ENCODE peak calls at places on chromosome 14, in six cellular contexts. P is body of pancreas, Z is hepatocyte, Y is WTC11, S is fibroblast of pulmonary artery, R is AG04450. K is an unnamed sample.

GRCh38 chr14:35304812-35305462 is 12.8 kb downstream of the PSMA6 start:
- DNase-seq in P (no peak), Z (no peak), Y (no peak), S (no peak), R (no peak), K (no peak)

GRCh38 chr14:91245029-91245428 is 525 bp upstream of the GPR68 start:
- DNase-seq in P (peak), Z (no peak), Y (no peak), S (no peak), R (no peak), K (no peak)

GRCh38 chr14:91750634-91751198 is 18.8 kb upstream of the CATSPERB start:
- DNase-seq in P (no peak), Z (no peak), Y (no peak), S (no peak), R (no peak), K (no peak)

GRCh38 chr14:91918159-91918883 is 29.2 kb downstream of the FBLN5 start:
- DNase-seq in P (peak), Z (no peak), Y (no peak), S (peak), R (no peak), K (no peak)

GRCh38 chr14:96762650-96763049 is 34.5 kb upstream of the VRK1 start:
- DNase-seq in P (peak), Z (peak), Y (no peak), S (peak), R (no peak), K (peak)

GRCh38 chr14:34496679-34497513 is 34.9 kb upstream of the SPTSSA start:
- DNase-seq in P (peak), Z (peak), Y (peak), S (peak), R (peak), K (peak)

GRCh38 chr14:76421662-76422061 is 45.7 kb downstream of the ESRRB start:
- DNase-seq in P (no peak), Z (no peak), Y (peak), S (no peak), R (no peak), K (no peak)

GRCh38 chr14:30874120-30874998 is at the start of gene COCH:
- DNase-seq in P (peak), Z (peak), Y (peak), S (no peak), R (no peak), K (peak)

GRCh38 chr14:51996148-51996746 is 6.9 kb downstream of the RTRAF start:
- DNase-seq in P (peak), Z (peak), Y (no peak), S (peak), R (no peak), K (no peak)

GRCh38 chr14:71230897-71231296 is 323.6 kb downstream of the PCNX1 start:
- DNase-seq in P (no peak), Z (no peak), Y (peak), S (no peak), R (no peak), K (no peak)

GRCh38 chr14:89543420-89543790 is 126.4 kb upstream of the FOXN3 start:
- DNase-seq in P (peak), Z (no peak), Y (no peak), S (no peak), R (no peak), K (no peak)

GRCh38 chr14:80584638-80585505 is 356.7 kb downstream of the CEP128 start:
- DNase-seq in P (no peak), Z (peak), Y (no peak), S (no peak), R (peak), K (no peak)

GRCh38 chr14:74608959-74609611 is 3.0 kb downstream of the LTBP2 start:
- DNase-seq in P (peak), Z (peak), Y (peak), S (peak), R (peak), K (peak)

GRCh38 chr14:77177623-77178185 is 3.9 kb upstream of the TMEM63C start:
- DNase-seq in P (no peak), Z (no peak), Y (no peak), S (no peak), R (no peak), K (no peak)

GRCh38 chr14:86481105-86481504 is 951.2 kb downstream of the FLRT2 start:
- DNase-seq in P (peak), Z (peak), Y (no peak), S (peak), R (no peak), K (no peak)

GRCh38 chr14:76810953-76811400 is 1.7 kb downstream of the ANGEL1 start:
- DNase-seq in P (peak), Z (peak), Y (no peak), S (peak), R (no peak), K (no peak)

GRCh38 chr14:71290960-71291466 is 383.8 kb downstream of the PCNX1 start:
- DNase-seq in P (peak), Z (peak), Y (no peak), S (peak), R (peak), K (no peak)

GRCh38 chr14:94079891-94080605 is 954 bp downstream of the DDX24 start:
- DNase-seq in P (no peak), Z (no peak), Y (no peak), S (peak), R (no peak), K (no peak)

GRCh38 chr14:32984531-32984930 is 45.9 kb downstream of the NPAS3 start:
- DNase-seq in P (no peak), Z (no peak), Y (no peak), S (no peak), R (no peak), K (no peak)

GRCh38 chr14:69464379-69464778 is 20.1 kb upstream of the PLEKHD1 start:
- DNase-seq in P (no peak), Z (no peak), Y (no peak), S (peak), R (no peak), K (no peak)

GRCh38 chr14:64246688-64247087 is 47.5 kb downstream of the ESR2 start:
- DNase-seq in P (no peak), Z (no peak), Y (no peak), S (no peak), R (no peak), K (no peak)

GRCh38 chr14:51534623-51535022 is 117.1 kb upstream of the FRMD6 start:
- DNase-seq in P (peak), Z (peak), Y (no peak), S (peak), R (no peak), K (no peak)

GRCh38 chr14:85702191-85702590 is 172.2 kb downstream of the FLRT2 start:
- DNase-seq in P (no peak), Z (no peak), Y (no peak), S (no peak), R (no peak), K (no peak)

GRCh38 chr14:68779761-68780323 is 13.0 kb downstream of the ZFP36L1 start:
- DNase-seq in P (no peak), Z (peak), Y (no peak), S (peak), R (no peak), K (no peak)

GRCh38 chr14:67940476-67940875 is 120.9 kb downstream of the RAD51B start:
- DNase-seq in P (no peak), Z (no peak), Y (no peak), S (peak), R (no peak), K (no peak)

GRCh38 chr14:93957751-93958566 is 18.4 kb downstream of the ASB2 start:
- DNase-seq in P (no peak), Z (no peak), Y (no peak), S (no peak), R (no peak), K (no peak)

GRCh38 chr14:49991491-49991890 is 98.6 kb downstream of the ARF6 start:
- DNase-seq in P (no peak), Z (no peak), Y (no peak), S (peak), R (no peak), K (no peak)

GRCh38 chr14:96011131-96011530 is 28.0 kb upstream of the C14orf132 start:
- DNase-seq in P (no peak), Z (no peak), Y (no peak), S (no peak), R (no peak), K (no peak)

GRCh38 chr14:40123816-40124215 is 691.6 kb upstream of the FBXO33 start:
- DNase-seq in P (no peak), Z (no peak), Y (no peak), S (no peak), R (no peak), K (no peak)

GRCh38 chr14:72629534-72629933 is 264.4 kb downstream of the DPF3 start:
- DNase-seq in P (no peak), Z (no peak), Y (no peak), S (no peak), R (no peak), K (no peak)

GRCh38 chr14:24838945-24839616 is 205.1 kb upstream of the GZMB start:
- DNase-seq in P (peak), Z (no peak), Y (no peak), S (peak), R (no peak), K (no peak)

GRCh38 chr14:100669011-100669412 is 57.7 kb upstream of the DLK1 start:
- DNase-seq in P (no peak), Z (peak), Y (no peak), S (no peak), R (no peak), K (no peak)

GRCh38 chr14:100669468-100669867 is 57.2 kb upstream of the DLK1 start:
- DNase-seq in P (no peak), Z (peak), Y (no peak), S (no peak), R (no peak), K (no peak)

GRCh38 chr14:100671386-100671901 is 55.2 kb upstream of the DLK1 start:
- DNase-seq in P (no peak), Z (no peak), Y (no peak), S (no peak), R (no peak), K (no peak)

GRCh38 chr14:100671906-100672305 is 54.8 kb upstream of the DLK1 start:
- DNase-seq in P (no peak), Z (no peak), Y (no peak), S (no peak), R (no peak), K (no peak)

GRCh38 chr14:100670017-100670974 is 56.4 kb upstream of the DLK1 start:
- DNase-seq in P (no peak), Z (peak), Y (no peak), S (no peak), R (no peak), K (no peak)
- TF ChIP-seq CTCF in P (no peak), Z (no peak), Y (no peak), S (peak), R (peak), K (no peak)

GRCh38 chr14:99905121-99905520 is 111.9 kb downstream of the EML1 start:
- DNase-seq in P (no peak), Z (no peak), Y (no peak), S (no peak), R (no peak), K (no peak)

GRCh38 chr14:99904506-99904905 is 111.3 kb downstream of the EML1 start:
- DNase-seq in P (peak), Z (no peak), Y (no peak), S (no peak), R (no peak), K (no peak)

GRCh38 chr14:99902925-99903324 is 109.7 kb downstream of the EML1 start:
- DNase-seq in P (no peak), Z (no peak), Y (no peak), S (no peak), R (no peak), K (no peak)

GRCh38 chr14:99896371-99896770 is 103.2 kb downstream of the EML1 start:
- DNase-seq in P (no peak), Z (no peak), Y (no peak), S (no peak), R (no peak), K (no peak)

DNA sequence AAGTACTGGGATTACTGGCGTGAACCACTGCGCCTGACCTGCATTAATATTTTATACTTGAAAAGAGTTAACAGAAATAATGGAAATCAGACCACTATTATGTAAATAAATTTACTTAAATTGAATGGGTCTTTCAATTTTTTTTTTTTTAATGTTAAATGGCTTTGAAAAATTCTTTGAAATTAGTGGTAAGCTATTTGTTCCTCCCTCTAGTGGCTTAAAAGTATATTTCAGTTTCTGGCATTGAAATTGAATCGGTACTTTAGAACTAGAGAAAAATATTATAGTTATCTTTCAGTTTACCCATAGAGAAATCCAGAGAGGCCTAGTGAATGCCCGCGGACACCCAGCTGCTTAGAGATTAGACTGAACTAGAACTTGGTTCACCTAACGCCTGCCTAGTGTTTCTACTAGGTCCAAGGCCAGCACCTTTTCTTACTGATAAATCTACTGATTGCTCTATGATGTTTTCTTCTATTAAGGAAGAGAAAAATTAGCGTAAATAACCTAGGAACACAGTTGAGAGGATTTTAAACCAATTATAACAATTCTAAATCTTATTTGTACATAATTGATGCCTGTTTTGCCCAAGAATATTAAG is 106.5 kb downstream of the EML1 start:
- DNase-seq in P (no peak), Z (peak), Y (no peak), S (peak), R (no peak), K (no peak)
- TF ChIP-seq CTCF in P (peak), Z (peak), Y (peak), S (peak), R (peak), K (peak)

DNA sequence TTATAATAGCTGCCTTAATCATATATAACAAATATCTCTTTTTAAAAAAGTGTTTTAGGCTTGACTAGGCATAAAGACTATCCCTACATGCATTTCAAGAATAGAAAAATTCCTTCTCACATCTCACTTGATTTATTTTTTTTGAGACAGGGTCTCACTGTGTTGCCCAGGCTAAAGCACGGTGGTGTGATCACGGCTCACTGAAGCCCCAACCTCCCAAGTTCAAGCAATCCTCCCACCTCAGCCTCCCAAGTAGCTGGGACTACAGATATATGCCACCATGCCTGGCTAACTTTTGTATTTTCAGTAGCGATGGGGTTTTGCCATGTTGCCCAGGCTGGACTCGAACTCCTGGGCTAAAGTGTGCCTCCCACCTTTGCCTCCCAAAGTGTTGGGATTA is 59.4 kb downstream of the WDHD1 start:
- DNase-seq in P (no peak), Z (no peak), Y (no peak), S (no peak), R (no peak), K (no peak)
- TF ChIP-seq CTCF in P (no peak), Z (no peak), Y (no peak), S (no peak), R (no peak), K (no peak)

DNA sequence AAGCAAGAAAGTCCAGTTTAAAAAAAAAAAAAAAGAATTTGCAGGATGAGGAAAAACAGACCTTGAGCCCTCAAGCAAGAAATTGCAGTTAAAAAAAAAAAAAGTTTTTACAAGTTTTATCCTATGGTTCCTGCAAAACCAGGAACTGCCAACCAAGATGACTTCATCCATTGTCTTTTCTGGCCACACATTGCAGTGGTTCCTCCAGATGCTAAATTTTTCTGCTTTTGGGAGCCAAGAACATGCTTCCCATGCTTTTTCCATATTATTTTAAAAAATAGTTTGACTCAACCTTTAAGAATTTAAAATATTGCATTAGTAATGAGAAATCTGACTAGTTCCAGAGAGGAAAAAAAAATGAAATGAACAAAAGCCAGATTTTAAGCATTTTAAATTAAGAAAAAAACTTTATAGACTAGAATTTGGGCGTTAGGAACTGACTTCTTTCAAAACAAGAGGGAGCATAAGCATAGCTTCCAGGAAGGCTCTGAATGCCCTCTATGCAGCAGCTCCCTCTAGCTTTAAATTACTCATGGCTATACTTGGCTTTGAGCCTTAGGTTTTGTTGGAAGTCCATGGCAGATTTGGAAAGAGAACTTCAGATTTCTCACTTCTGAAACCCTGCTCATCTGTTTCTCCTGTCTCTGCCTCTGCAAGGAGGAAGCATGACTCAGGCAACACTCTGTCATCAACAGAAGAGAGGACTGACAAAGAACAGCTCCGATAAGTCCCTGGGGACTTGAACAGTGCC is 124.5 kb downstream of the GPR65 start:
- DNase-seq in P (peak), Z (peak), Y (no peak), S (peak), R (no peak), K (no peak)
- TF ChIP-seq CTCF in P (no peak), Z (peak), Y (no peak), S (peak), R (no peak), K (no peak)

DNA sequence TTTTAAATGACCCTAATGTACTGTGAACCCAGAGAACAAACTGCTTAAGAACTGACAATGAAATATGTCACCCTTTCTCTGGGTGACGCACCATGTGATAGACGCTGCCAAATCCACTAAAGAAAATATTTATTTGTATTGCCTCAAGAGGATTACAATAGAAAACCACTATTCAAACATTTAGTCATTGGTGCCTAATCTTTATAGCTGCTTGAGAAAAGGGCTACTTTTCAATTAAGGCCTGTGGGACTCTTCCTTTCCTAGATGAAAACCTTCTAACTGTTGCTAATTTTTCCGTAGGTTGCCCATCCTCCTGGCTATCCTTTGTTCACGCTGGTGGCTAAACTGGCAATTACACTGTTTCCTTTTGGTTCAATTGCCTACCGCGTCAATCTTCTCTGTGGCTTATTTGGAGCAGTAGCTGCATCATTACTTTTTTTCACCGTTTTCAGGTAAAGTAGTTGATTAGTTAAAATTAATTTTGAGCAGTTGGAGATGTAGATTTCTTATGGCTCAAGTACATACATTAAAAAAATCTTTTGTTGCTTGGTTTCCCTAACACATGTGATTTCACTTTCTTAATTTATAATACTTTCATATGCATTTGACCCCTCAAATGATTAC is 6.0 kb downstream of the TMEM260 start:
- DNase-seq in P (no peak), Z (no peak), Y (no peak), S (no peak), R (no peak), K (no peak)
- TF ChIP-seq CTCF in P (no peak), Z (no peak), Y (no peak), S (no peak), R (no peak), K (no peak)

GRCh38 chr14:22613091-22613695 is 15.1 kb downstream of the ABHD4 start:
- DNase-seq in P (no peak), Z (no peak), Y (no peak), S (no peak), R (no peak), K (no peak)
- TF ChIP-seq CTCF in P (no peak), Z (peak), Y (no peak), S (peak), R (peak), K (no peak)

GRCh38 chr14:104786091-104786586 is 9.4 kb downstream of the AKT1 start:
- DNase-seq in P (peak), Z (no peak), Y (no peak), S (no peak), R (no peak), K (no peak)

GRCh38 chr14:104785708-104786080 is 9.9 kb downstream of the AKT1 start:
- DNase-seq in P (no peak), Z (no peak), Y (no peak), S (no peak), R (no peak), K (no peak)

GRCh38 chr14:104783484-104784217 is 11.9 kb downstream of the AKT1 start:
- DNase-seq in P (no peak), Z (no peak), Y (no peak), S (no peak), R (no peak), K (no peak)

GRCh38 chr14:104784218-104784568 is 11.4 kb downstream of the AKT1 start:
- DNase-seq in P (no peak), Z (no peak), Y (no peak), S (no peak), R (no peak), K (no peak)

GRCh38 chr14:104784846-104785707 is 10.5 kb downstream of the AKT1 start:
- DNase-seq in P (peak), Z (no peak), Y (no peak), S (no peak), R (no peak), K (no peak)
- TF ChIP-seq CTCF in P (no peak), Z (no peak), Y (no peak), S (no peak), R (no peak), K (no peak)

GRCh38 chr14:65832431-65833253 is 420.1 kb downstream of the FUT8 start:
- DNase-seq in P (no peak), Z (no peak), Y (no peak), S (peak), R (no peak), K (no peak)
- TF ChIP-seq CTCF in P (no peak), Z (peak), Y (no peak), S (peak), R (peak), K (no peak)

K was measured in nephron progenitor cell.